ENCODE peak calls at places on chromosomes 3 and 15, in seven cellular contexts. P is stomach, R is transverse colon, C is Peyer's patch, I is neural progenitor cell, F is OCI-LY7, W is IMR-90. T is an unnamed sample.

GRCh38 chr15:95872366-95872771 is 458.1 kb upstream of the NR2F2 start:
- DNase-seq in W (peak; percentile 82), P (no peak), C (no peak), R (no peak), I (no peak), F (no peak), T (peak; percentile 79)

GRCh38 chr15:45670511-45670910 is 35.7 kb downstream of the SQOR start:
- DNase-seq in W (peak; percentile 30), C (no peak), I (no peak), R (no peak), F (no peak), P (no peak), T (no peak)

GRCh38 chr3:131361464-131362421 is 19.8 kb upstream of the NUDT16 start:
- DNase-seq in P (peak; percentile 96), C (peak; percentile 43), F (no peak), W (peak; percentile 10), R (peak; percentile 95), I (peak; percentile 80), T (peak; percentile 73)

GRCh38 chr15:63818191-63818590 is 15.6 kb downstream of the HERC1 start:
- DNase-seq in C (no peak), P (no peak), R (no peak), W (peak; percentile 22), I (peak; percentile 12), F (no peak), T (no peak)

GRCh38 chr15:90742082-90742481 is 24.9 kb downstream of the BLM start:
- DNase-seq in F (no peak), I (no peak), P (no peak), R (no peak), W (no peak), C (no peak), T (no peak)

GRCh38 chr3:112646623-112647022 is 5.7 kb upstream of the CCDC80 start:
- DNase-seq in W (no peak), C (no peak), I (no peak), P (no peak), R (no peak), F (no peak), T (no peak)

GRCh38 chr3:131550562-131551188 is 47.9 kb upstream of the MRPL3 start:
- DNase-seq in C (no peak), W (no peak), I (no peak), F (no peak), R (no peak), P (no peak), T (no peak)

GRCh38 chr15:84800365-84800806 is 16.8 kb upstream of the ALPK3 start:
- DNase-seq in R (no peak), I (no peak), F (no peak), W (no peak), C (no peak), P (no peak), T (no peak)

GRCh38 chr3:191085091-191085490 is 114.0 kb upstream of the OSTN start:
- DNase-seq in F (no peak), R (no peak), P (no peak), W (peak; percentile 9), C (no peak), I (no peak), T (no peak)

GRCh38 chr3:160384639-160385312 is 14.2 kb downstream of the IFT80 start:
- DNase-seq in I (peak; percentile 7), F (no peak), C (no peak), W (no peak), R (no peak), P (no peak), T (no peak)

GRCh38 chr3:112767177-112767576 is 79.5 kb downstream of the CD200R1L start:
- DNase-seq in I (no peak), P (no peak), R (no peak), C (no peak), W (no peak), F (no peak), T (no peak)

GRCh38 chr3:10505050-10505790 is at the start of gene ATP2B2:
- DNase-seq in C (no peak), P (no peak), I (peak; percentile 68), F (peak; percentile 13), R (no peak), W (no peak), T (no peak)

GRCh38 chr3:192223815-192224214 is 503.5 kb downstream of the FGF12 start:
- DNase-seq in W (no peak), F (no peak), P (no peak), C (no peak), R (no peak), I (no peak), T (no peak)

GRCh38 chr3:170804095-170804494 is 65.9 kb downstream of the RPL22L1 start:
- DNase-seq in C (no peak), R (no peak), I (no peak), W (peak; percentile 28), P (no peak), F (no peak), T (no peak)

GRCh38 chr15:24943361-24943760 is 11.4 kb upstream of the SNRPN start:
- DNase-seq in P (no peak), F (no peak), W (no peak), I (no peak), R (no peak), C (no peak), T (no peak)

GRCh38 chr15:67992834-67993233 is 61.3 kb upstream of the PIAS1 start:
- DNase-seq in F (no peak), C (no peak), I (no peak), W (no peak), R (peak; percentile 31), P (peak; percentile 45), T (no peak)

GRCh38 chr3:43102773-43103480 is 3.0 kb downstream of the POMGNT2 start:
- DNase-seq in I (no peak), F (no peak), W (no peak), C (no peak), R (no peak), P (no peak), T (no peak)

GRCh38 chr15:49530106-49530505 is 90.5 kb downstream of the FAM227B start:
- DNase-seq in C (no peak), F (no peak), P (no peak), R (no peak), W (peak; percentile 19), I (no peak), T (no peak)

GRCh38 chr3:66406841-66407240 is 94.0 kb downstream of the LRIG1 start:
- DNase-seq in W (no peak), F (no peak), R (no peak), C (no peak), I (no peak), P (no peak), T (no peak)

GRCh38 chr15:39228889-39229288 is 352.0 kb upstream of the THBS1 start:
- DNase-seq in I (no peak), P (no peak), F (no peak), C (no peak), W (no peak), R (no peak), T (no peak)

DNA sequence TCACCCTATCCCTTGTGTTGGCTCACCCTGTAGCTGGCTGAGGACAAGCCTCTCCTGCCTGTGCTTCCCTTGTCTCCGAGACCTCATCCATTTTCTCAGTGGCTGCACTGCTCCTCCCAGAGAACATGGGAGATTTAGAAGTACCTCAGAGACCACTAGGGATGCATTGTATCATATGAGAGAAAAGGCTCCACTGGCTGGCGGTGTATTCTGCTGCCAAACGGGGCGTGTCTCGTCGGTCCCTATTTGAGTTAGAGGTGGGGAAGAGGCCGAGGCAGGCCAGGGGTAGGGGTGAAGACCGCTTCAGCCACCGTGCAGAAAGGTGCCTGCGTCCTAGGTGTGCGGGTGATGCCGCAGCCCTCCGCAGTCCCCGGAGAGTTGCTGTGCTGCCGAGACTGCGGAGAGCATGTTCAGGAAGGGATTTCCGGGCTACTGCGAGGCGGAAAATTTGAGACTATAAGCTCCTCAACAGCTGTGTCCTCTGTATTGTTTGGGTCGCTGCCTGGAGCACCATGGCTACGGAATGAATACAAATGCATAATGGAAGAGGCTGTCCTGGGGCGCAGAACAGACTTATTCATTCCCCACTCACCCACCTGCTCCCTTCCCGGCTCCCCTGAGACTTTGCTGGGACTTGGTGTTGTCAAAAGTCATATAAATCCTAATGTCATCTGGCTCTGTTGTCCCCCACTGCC is 43.9 kb downstream of the SPSB4 start:
- DNase-seq in F (no peak), P (no peak), C (peak; percentile 20), I (peak; percentile 83), R (peak; percentile 41), W (peak; percentile 9), T (no peak)
- H3K4me3 ChIP-seq in F (no peak overlapping the region), P (peak overlapping the region; percentile 18), C (no peak overlapping the region), I (no peak overlapping the region), R (no peak overlapping the region), W (no peak overlapping the region), T (no peak overlapping the region)

GRCh38 chr3:123423806-123424205 is 25.1 kb downstream of the ADCY5 start:
- DNase-seq in R (no peak), F (no peak), W (no peak), C (no peak), I (no peak), P (no peak), T (no peak)

GRCh38 chr3:123424321-123424998 is 24.4 kb downstream of the ADCY5 start:
- DNase-seq in C (no peak), W (no peak), R (no peak), F (no peak), I (no peak), P (no peak), T (no peak)

GRCh38 chr3:123422457-123422856 is 26.4 kb downstream of the ADCY5 start:
- DNase-seq in C (no peak), I (no peak), W (no peak), P (no peak), F (no peak), R (no peak), T (no peak)

GRCh38 chr3:123421353-123422174 is 27.3 kb downstream of the ADCY5 start:
- DNase-seq in C (no peak), F (no peak), W (no peak), P (no peak), R (peak; percentile 50), I (no peak), T (no peak)

GRCh38 chr3:123423026-123423425 is 25.9 kb downstream of the ADCY5 start:
- DNase-seq in C (no peak), W (no peak), P (no peak), I (no peak), R (peak; percentile 82), F (no peak), T (no peak)
- H3K4me1 ChIP-seq in C (no peaks in the 10 kb centered on the region), W (no peaks in the 10 kb centered on the region), P (peaks cover 16% of the 10 kb centered on the region), I (no peaks in the 10 kb centered on the region), R (peaks cover 53% of the 10 kb centered on the region), F (peaks cover 4% of the 10 kb centered on the region), T (no peaks in the 10 kb centered on the region)

GRCh38 chr3:143975549-143976152 is 4.0 kb downstream of the DIPK2A start:
- DNase-seq in F (peak; percentile 58), R (no peak), P (no peak), C (no peak), I (peak; percentile 16), W (peak; percentile 81), T (no peak)
- TF ChIP-seq CTCF in F (peak; percentile 94), R (peak; percentile 40), P (no peak), C (peak; percentile 35), I (peak; percentile 75), W (peak; percentile 67), T (peak; percentile 67)

DNA sequence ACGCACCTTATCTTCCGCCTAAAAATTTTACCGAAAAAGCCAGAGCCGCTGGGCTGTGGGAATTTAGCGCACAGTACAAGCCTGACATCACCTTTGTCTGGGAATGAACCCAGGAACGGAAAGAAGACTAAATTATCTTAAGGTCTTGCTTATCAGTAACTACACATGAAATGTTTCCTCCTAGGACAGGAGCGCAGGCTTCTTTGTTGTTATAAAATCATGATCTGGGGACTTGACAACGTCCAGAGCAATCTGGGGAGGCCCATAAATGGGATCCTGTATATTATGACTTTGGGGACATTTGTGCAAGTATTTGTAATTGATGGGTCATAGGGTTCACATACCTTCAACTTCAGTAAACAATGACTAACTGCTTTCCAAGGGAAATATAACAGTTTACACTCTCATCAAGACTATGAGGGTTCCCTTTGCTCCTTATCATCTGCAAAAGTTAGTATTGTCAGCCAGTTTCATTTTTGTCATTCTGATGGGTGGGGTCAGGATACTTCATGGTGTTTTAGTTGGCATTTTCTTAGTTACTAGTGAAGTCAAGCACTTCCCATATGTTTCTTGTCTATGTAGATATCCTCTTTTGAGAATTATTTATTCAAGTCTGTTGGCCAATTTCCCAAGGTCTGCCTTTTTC is 213.9 kb upstream of the PFN2 start:
- DNase-seq in I (no peak), W (peak; percentile 11), R (no peak), C (no peak), P (no peak), F (no peak), T (no peak)
- H3K4me3 ChIP-seq in I (peak overlapping the region; percentile 36), W (peak overlapping the region; percentile 26), R (no peak overlapping the region), C (no peak overlapping the region), P (no peak overlapping the region), F (no peak overlapping the region), T (peak overlapping the region; percentile 13)